ENCODE peak calls at places on chromosomes 13 and 19, in five cellular contexts. One of them, this sample, is unnamed.
A peak's percentile ranks its signal among the peaks of the same experiment; 100 is the strongest.

GRCh38 chr13:98221234-98221633 is 44.2 kb upstream of the RNF113B start:
- DNase-seq in neuronal stem cell: no peak
- DNase-seq in H1: no peak
- DNase-seq in trophoblast cell: no peak
- DNase-seq in mesenchymal stem cell: peak; percentile 52
- DNase-seq in this sample: no peak

GRCh38 chr13:100301418-100301817 is 212.5 kb downstream of the PCCA start:
- DNase-seq in neuronal stem cell: no peak
- DNase-seq in H1: no peak
- DNase-seq in trophoblast cell: no peak
- DNase-seq in mesenchymal stem cell: no peak
- DNase-seq in this sample: no peak

GRCh38 chr13:76620036-76620435 is 266.2 kb downstream of the KCTD12 start:
- DNase-seq in neuronal stem cell: no peak
- DNase-seq in H1: no peak
- DNase-seq in trophoblast cell: no peak
- DNase-seq in mesenchymal stem cell: no peak
- DNase-seq in this sample: no peak

GRCh38 chr19:47713046-47714021 is at the start of gene EHD2:
- DNase-seq in neuronal stem cell: no peak
- DNase-seq in H1: no peak
- DNase-seq in trophoblast cell: no peak
- DNase-seq in mesenchymal stem cell: peak; percentile 76
- DNase-seq in this sample: peak; percentile 64

GRCh38 chr19:38277549-38277948 is 13.2 kb downstream of the SPINT2 start:
- DNase-seq in neuronal stem cell: no peak
- DNase-seq in H1: no peak
- DNase-seq in trophoblast cell: peak; percentile 79
- DNase-seq in mesenchymal stem cell: peak; percentile 42
- DNase-seq in this sample: no peak

GRCh38 chr13:65473199-65473598 is 1756.9 kb downstream of the PCDH9 start:
- DNase-seq in neuronal stem cell: no peak
- DNase-seq in H1: no peak
- DNase-seq in trophoblast cell: no peak
- DNase-seq in mesenchymal stem cell: no peak
- DNase-seq in this sample: no peak

GRCh38 chr19:28555317-28555716 is 657.6 kb downstream of the UQCRFS1 start:
- DNase-seq in neuronal stem cell: no peak
- DNase-seq in H1: no peak
- DNase-seq in trophoblast cell: no peak
- DNase-seq in mesenchymal stem cell: no peak
- DNase-seq in this sample: peak; percentile 0

GRCh38 chr19:41771410-41771809 is 16.1 kb downstream of the CEACAM6 start:
- DNase-seq in neuronal stem cell: no peak
- DNase-seq in H1: no peak
- DNase-seq in trophoblast cell: no peak
- DNase-seq in mesenchymal stem cell: no peak
- DNase-seq in this sample: no peak

GRCh38 chr13:77779461-77780272 is 82.2 kb downstream of the SLAIN1 start:
- DNase-seq in neuronal stem cell: peak; percentile 33
- DNase-seq in H1: no peak
- DNase-seq in trophoblast cell: peak; percentile 62
- DNase-seq in mesenchymal stem cell: peak; percentile 72
- DNase-seq in this sample: no peak

GRCh38 chr19:1269478-1270167 is 491 bp downstream of the CIRBP start:
- DNase-seq in neuronal stem cell: no peak
- DNase-seq in H1: no peak
- DNase-seq in trophoblast cell: peak; percentile 63
- DNase-seq in mesenchymal stem cell: peak; percentile 90
- DNase-seq in this sample: peak; percentile 79

GRCh38 chr13:41050041-41050440 is 11.3 kb upstream of the WBP4 start:
- DNase-seq in neuronal stem cell: no peak
- DNase-seq in H1: no peak
- DNase-seq in trophoblast cell: no peak
- DNase-seq in mesenchymal stem cell: no peak
- DNase-seq in this sample: no peak

GRCh38 chr13:77521194-77521593 is 14.3 kb upstream of the SCEL start:
- DNase-seq in neuronal stem cell: no peak
- DNase-seq in H1: no peak
- DNase-seq in trophoblast cell: no peak
- DNase-seq in mesenchymal stem cell: no peak
- DNase-seq in this sample: no peak

GRCh38 chr13:64723735-64724134 is 2506.4 kb downstream of the PCDH9 start:
- DNase-seq in neuronal stem cell: no peak
- DNase-seq in H1: peak; percentile 10
- DNase-seq in trophoblast cell: peak; percentile 49
- DNase-seq in mesenchymal stem cell: peak; percentile 76
- DNase-seq in this sample: no peak

GRCh38 chr19:50964266-50964665 is 5.1 kb downstream of the KLK6 start:
- DNase-seq in neuronal stem cell: no peak
- DNase-seq in H1: no peak
- DNase-seq in trophoblast cell: no peak
- DNase-seq in mesenchymal stem cell: no peak
- DNase-seq in this sample: no peak
- H2BK12ac ChIP-seq in neuronal stem cell: no peak overlapping the region
- H2BK12ac ChIP-seq in H1: no peak overlapping the region
- H2BK12ac ChIP-seq in trophoblast cell: no peak overlapping the region
- H2BK12ac ChIP-seq in mesenchymal stem cell: no peak overlapping the region
- H2BK12ac ChIP-seq in this sample: no peak overlapping the region

DNA sequence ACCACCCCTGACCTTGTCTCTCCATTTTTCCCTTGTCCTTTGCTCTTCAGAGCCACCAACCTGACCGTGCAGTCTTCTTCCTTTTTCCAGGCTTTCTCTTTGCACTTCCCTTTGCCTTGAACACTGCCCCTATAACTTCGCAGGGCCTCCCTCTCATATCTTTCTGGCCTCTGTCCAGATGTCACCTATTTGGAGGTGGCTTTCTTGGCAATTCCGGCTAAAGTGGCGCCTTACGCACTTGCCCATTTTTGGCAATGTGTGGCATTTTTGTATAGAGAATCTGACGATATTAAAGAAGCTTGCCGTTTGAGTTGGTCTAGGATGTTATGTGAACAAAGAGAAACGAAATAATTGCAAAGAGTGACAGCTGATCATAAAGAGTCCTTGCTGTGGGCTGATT is 892 bp downstream of the ZNF543 start:
- DNase-seq in neuronal stem cell: no peak
- DNase-seq in H1: no peak
- DNase-seq in trophoblast cell: no peak
- DNase-seq in mesenchymal stem cell: no peak
- DNase-seq in this sample: no peak
- H2BK12ac ChIP-seq in neuronal stem cell: no peak overlapping the region
- H2BK12ac ChIP-seq in H1: no peak overlapping the region
- H2BK12ac ChIP-seq in trophoblast cell: no peak overlapping the region
- H2BK12ac ChIP-seq in mesenchymal stem cell: no peak overlapping the region
- H2BK12ac ChIP-seq in this sample: no peak overlapping the region

DNA sequence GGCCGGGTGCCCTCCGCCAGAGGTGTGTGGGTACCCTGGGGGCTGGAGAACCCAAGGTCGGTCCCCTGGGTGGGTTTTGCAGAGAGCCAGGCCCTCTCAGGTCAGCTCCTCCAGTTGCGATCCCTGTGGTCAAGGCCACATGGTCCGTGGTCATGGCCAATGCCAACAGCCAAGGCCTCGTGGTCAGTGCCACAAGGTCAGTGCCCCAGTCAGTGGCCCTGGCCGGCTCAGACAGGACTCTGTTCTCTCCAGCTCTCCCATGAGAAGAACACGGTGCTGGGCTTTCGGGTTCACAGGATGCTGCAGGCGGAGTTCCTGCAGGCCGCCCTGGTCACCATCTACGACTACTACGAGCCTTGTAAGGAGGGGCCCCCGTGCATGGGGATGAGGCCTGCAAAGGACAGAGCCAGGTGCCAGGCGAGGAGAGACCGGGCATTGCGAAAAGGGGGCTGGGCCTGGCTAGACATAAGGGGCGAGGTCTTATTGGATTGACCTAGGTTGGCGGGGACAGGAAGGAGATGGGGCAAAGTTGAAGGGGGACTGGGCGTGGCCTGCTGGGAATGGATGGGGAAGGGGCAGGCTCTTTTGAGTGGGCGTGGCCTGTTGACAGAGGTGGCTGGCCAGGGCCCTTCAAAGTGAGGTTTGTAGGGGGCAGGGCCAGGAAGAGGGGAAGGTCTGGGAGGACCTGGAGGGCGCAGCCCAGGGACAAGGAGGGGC is 15.2 kb upstream of the SHFL start:
- DNase-seq in neuronal stem cell: no peak
- DNase-seq in H1: no peak
- DNase-seq in trophoblast cell: no peak
- DNase-seq in mesenchymal stem cell: no peak
- DNase-seq in this sample: peak; percentile 92
- H2BK12ac ChIP-seq in neuronal stem cell: no peak overlapping the region
- H2BK12ac ChIP-seq in H1: no peak overlapping the region
- H2BK12ac ChIP-seq in trophoblast cell: no peak overlapping the region
- H2BK12ac ChIP-seq in mesenchymal stem cell: no peak overlapping the region
- H2BK12ac ChIP-seq in this sample: no peak overlapping the region

DNA sequence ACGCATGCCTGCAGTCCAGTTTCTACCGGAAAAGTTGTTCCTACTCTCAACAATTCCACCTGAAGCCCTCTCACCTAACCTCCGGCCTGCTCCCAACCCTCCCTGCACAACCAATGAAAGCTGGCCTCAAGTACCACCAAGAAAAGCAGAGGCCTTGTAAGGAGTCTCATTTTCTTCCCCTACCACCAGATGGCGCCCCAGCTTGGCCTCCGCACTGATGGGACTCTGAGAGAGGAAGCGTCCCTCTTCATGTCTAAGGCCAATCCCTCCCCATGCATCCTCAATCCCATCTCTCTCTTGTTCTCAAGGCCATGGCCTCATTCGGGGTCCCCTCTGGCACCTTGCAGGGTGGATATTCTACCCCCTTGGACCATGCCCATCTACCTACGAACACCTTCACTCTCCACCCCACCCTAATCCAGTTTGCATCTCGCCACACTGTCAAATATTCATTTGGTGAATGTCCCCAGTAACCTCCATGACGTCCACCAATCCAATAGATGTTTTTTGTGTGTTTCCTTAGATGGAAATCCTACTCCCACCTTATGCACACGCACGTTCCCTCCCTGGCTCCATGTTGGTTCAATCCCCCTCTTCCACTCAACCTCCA is 412.8 kb downstream of the ZNF536 start:
- DNase-seq in neuronal stem cell: peak; percentile 24
- DNase-seq in H1: peak; percentile 13
- DNase-seq in trophoblast cell: peak; percentile 19
- DNase-seq in mesenchymal stem cell: peak; percentile 22
- DNase-seq in this sample: peak; percentile 79
- H2BK12ac ChIP-seq in neuronal stem cell: no peak overlapping the region
- H2BK12ac ChIP-seq in H1: no peak overlapping the region
- H2BK12ac ChIP-seq in trophoblast cell: no peak overlapping the region
- H2BK12ac ChIP-seq in mesenchymal stem cell: no peak overlapping the region
- H2BK12ac ChIP-seq in this sample: no peak overlapping the region

GRCh38 chr19:45141203-45141900 is 19.4 kb downstream of the NKPD1 start:
- DNase-seq in neuronal stem cell: no peak
- DNase-seq in H1: no peak
- DNase-seq in trophoblast cell: no peak
- DNase-seq in mesenchymal stem cell: no peak
- DNase-seq in this sample: no peak
- H2BK12ac ChIP-seq in neuronal stem cell: no peak overlapping the region
- H2BK12ac ChIP-seq in H1: no peak overlapping the region
- H2BK12ac ChIP-seq in trophoblast cell: no peak overlapping the region
- H2BK12ac ChIP-seq in mesenchymal stem cell: no peak overlapping the region
- H2BK12ac ChIP-seq in this sample: no peak overlapping the region

GRCh38 chr19:7013678-7014077 is 7.6 kb downstream of the MBD3L2B start:
- DNase-seq in neuronal stem cell: no peak
- DNase-seq in H1: no peak
- DNase-seq in trophoblast cell: no peak
- DNase-seq in mesenchymal stem cell: no peak
- DNase-seq in this sample: no peak
- H2BK12ac ChIP-seq in neuronal stem cell: no peak overlapping the region
- H2BK12ac ChIP-seq in H1: no peak overlapping the region
- H2BK12ac ChIP-seq in trophoblast cell: no peak overlapping the region
- H2BK12ac ChIP-seq in mesenchymal stem cell: no peak overlapping the region
- H2BK12ac ChIP-seq in this sample: no peak overlapping the region

DNA sequence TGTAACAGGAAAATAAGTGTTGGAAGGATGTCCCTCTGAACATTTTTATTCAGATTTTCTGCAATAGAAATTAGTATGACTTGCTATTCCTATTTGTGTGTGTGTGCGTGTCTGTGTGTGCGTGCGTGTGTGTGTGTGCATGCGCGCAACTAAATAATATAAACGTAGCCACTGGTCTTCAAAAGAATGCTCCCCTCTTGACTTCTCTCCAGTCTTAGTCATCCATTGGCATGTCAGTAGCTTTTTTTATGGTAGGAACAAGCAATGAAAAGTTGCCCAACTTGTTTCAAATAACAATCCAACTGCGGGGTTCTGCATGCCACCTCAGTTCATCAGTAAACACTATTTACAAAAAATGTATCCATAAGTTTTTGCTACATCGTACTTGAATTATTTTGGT is 249.6 kb downstream of the GPC6 start:
- DNase-seq in neuronal stem cell: no peak
- DNase-seq in H1: no peak
- DNase-seq in trophoblast cell: no peak
- DNase-seq in mesenchymal stem cell: peak; percentile 96
- DNase-seq in this sample: no peak
- H2BK12ac ChIP-seq in neuronal stem cell: no peak overlapping the region
- H2BK12ac ChIP-seq in H1: no peak overlapping the region
- H2BK12ac ChIP-seq in trophoblast cell: no peak overlapping the region
- H2BK12ac ChIP-seq in mesenchymal stem cell: no peak overlapping the region
- H2BK12ac ChIP-seq in this sample: no peak overlapping the region